ENCODE peak calls at places on chromosomes 4 and X, in eight cellular contexts. X is stomach, H is sigmoid colon, P is transverse colon, U is tibial nerve, O is ovary, F is esophagus muscularis mucosa, C is K562. E is an unnamed sample. For H3K36me3, the result is how much of the 10 kb centered on the place peaks cover.

GRCh38 chrX:40176979-40177430 is 79.2 kb upstream of the BCOR start:
- DNase-seq in P (no peak), O (peak), U (no peak), F (no peak), C (no peak), X (no peak), H (no peak), E (no peak)

GRCh38 chrX:102155806-102156179 is at the start of gene BEX5:
- DNase-seq in F (no peak), H (peak), P (peak), U (no peak), X (peak), O (peak), C (peak), E (peak)

GRCh38 chr4:26083987-26084386 is 170.0 kb downstream of the SMIM20 start:
- DNase-seq in C (no peak), P (no peak), F (no peak), O (no peak), H (peak), X (no peak), U (no peak), E (peak)

GRCh38 chr4:33316578-33316977 is 2596.4 kb downstream of the PCDH7 start:
- DNase-seq in X (no peak), U (no peak), P (no peak), C (no peak), O (no peak), F (no peak), H (no peak), E (no peak)

GRCh38 chr4:64146030-64146429 is 263.2 kb downstream of the TECRL start:
- DNase-seq in H (no peak), U (no peak), O (no peak), F (no peak), P (no peak), C (no peak), X (no peak), E (no peak)

GRCh38 chr4:155433636-155434360 is 57.0 kb upstream of the MAP9 start:
- DNase-seq in H (no peak), X (no peak), U (no peak), C (no peak), F (no peak), O (no peak), P (no peak), E (no peak)

GRCh38 chr4:16199132-16199531 is 27.1 kb downstream of the TAPT1 start:
- DNase-seq in O (no peak), C (no peak), U (no peak), H (no peak), P (no peak), F (no peak), X (no peak), E (no peak)

GRCh38 chrX:154658187-154658586 is 4.8 kb upstream of the CTAG2 start:
- DNase-seq in P (no peak), H (no peak), C (no peak), O (no peak), U (no peak), F (no peak), X (no peak), E (no peak)

GRCh38 chr4:64079316-64079715 is 329.9 kb downstream of the TECRL start:
- DNase-seq in F (no peak), X (no peak), C (no peak), H (no peak), P (no peak), O (no peak), U (no peak), E (no peak)

GRCh38 chr4:44118971-44119680 is 329.5 kb downstream of the KCTD8 start:
- DNase-seq in H (no peak), X (no peak), U (no peak), C (no peak), P (no peak), F (no peak), O (no peak), E (no peak)

GRCh38 chr4:105815701-105816100 is 79.6 kb upstream of the NPNT start:
- DNase-seq in O (no peak), U (no peak), F (no peak), P (no peak), H (no peak), C (no peak), X (no peak), E (no peak)

GRCh38 chr4:122541996-122542395 is 78.9 kb downstream of the IL21 start:
- DNase-seq in U (no peak), X (no peak), H (no peak), P (no peak), C (no peak), O (no peak), F (peak), E (no peak)

GRCh38 chr4:146916479-146917076 is 29.1 kb downstream of the TTC29 start:
- DNase-seq in O (no peak), H (no peak), F (no peak), C (peak), P (no peak), U (no peak), X (no peak), E (no peak)

GRCh38 chr4:167966161-167966560 is 126.2 kb upstream of the ANXA10 start:
- DNase-seq in C (no peak), P (no peak), U (no peak), X (no peak), F (no peak), H (no peak), O (no peak), E (no peak)

GRCh38 chr4:156665779-156666366 is 305.7 kb downstream of the PDGFC start:
- DNase-seq in U (no peak), C (no peak), O (no peak), P (no peak), H (no peak), X (no peak), F (no peak), E (no peak)
- H3K36me3 ChIP-seq in U (under half), C (under half), O (under half), P (under half), H (under half), X (under half), F (under half), E (under half)

GRCh38 chr4:93748380-93748779 is 80.2 kb upstream of the ATOH1 start:
- DNase-seq in P (no peak), X (no peak), U (no peak), F (no peak), H (no peak), O (no peak), C (no peak), E (no peak)

GRCh38 chr4:93748943-93749342 is 79.6 kb upstream of the ATOH1 start:
- DNase-seq in C (no peak), F (no peak), U (no peak), P (no peak), O (no peak), H (no peak), X (no peak), E (no peak)

GRCh38 chr4:93747220-93747619 is 81.3 kb upstream of the ATOH1 start:
- DNase-seq in X (no peak), C (no peak), U (no peak), O (no peak), P (no peak), H (no peak), F (no peak), E (no peak)

GRCh38 chr4:93751410-93751809 is 77.1 kb upstream of the ATOH1 start:
- DNase-seq in F (no peak), U (no peak), X (no peak), H (no peak), O (no peak), C (no peak), P (no peak), E (no peak)

GRCh38 chr4:93749351-93749761 is 79.2 kb upstream of the ATOH1 start:
- DNase-seq in F (no peak), U (no peak), P (no peak), O (no peak), H (no peak), C (no peak), X (no peak), E (no peak)
- TF ChIP-seq POLR2A in F (no peak), U (no peak), P (no peak), O (no peak), H (no peak), C (no peak), X (no peak), E (no peak)

GRCh38 chr4:21469438-21470032 is 479.0 kb downstream of the KCNIP4 start:
- DNase-seq in F (no peak), C (no peak), U (no peak), X (no peak), O (no peak), P (no peak), H (no peak), E (no peak)
- TF ChIP-seq EP300 in F (no peak), C (no peak), U (no peak), X (no peak), O (no peak), P (no peak), H (no peak), E (no peak)

DNA sequence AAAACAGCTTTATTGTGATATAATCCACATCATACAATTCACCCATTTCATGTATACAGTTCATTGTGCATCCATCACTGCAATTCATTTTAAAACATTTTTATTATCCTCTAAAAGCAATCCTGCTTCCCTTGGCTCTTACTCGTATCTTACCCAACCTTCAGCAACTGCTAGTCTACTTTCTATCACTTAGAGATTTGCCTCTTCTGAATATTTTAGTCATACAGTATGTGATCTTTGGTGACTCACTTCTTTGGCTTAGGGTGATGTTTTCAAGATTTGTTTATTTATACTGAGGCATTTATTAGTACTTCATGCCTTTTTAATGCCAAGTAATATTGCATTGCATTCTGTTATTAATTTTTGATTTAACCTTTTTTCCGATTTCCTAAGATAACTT is 15.0 kb upstream of the MSMO1 start:
- DNase-seq in F (no peak), H (no peak), U (no peak), C (no peak), X (no peak), P (no peak), O (no peak), E (no peak)
- H3K36me3 ChIP-seq in F (under half), H (under half), U (under half), C (under half), X (under half), P (under half), O (under half), E (under half)

GRCh38 chrX:55160685-55161552 is 59.2 kb upstream of the PAGE5 start:
- DNase-seq in O (peak), U (peak), X (peak), P (peak), C (peak), F (peak), H (peak), E (peak)
- TF ChIP-seq POLR2A in O (peak), U (peak), X (no peak), P (peak), C (peak), F (peak), H (peak), E (peak)